ENCODE peak calls at places on chromosomes 7 and 10, in four cellular contexts. D, G, F and P are unnamed samples.

GRCh38 chr7:102912742-102913141 is at the start of gene LRRC17:
- DNase-seq in D (peak), G (no peak), F (no peak), P (no peak)

GRCh38 chr7:42096681-42097637 is 140.1 kb downstream of the GLI3 start:
- DNase-seq in D (peak), G (no peak), F (no peak), P (no peak)

GRCh38 chr10:63629363-63630084 is 108.3 kb downstream of the REEP3 start:
- DNase-seq in D (peak), G (peak), F (peak), P (peak)

GRCh38 chr7:69445549-69445948 is 152.7 kb upstream of the AUTS2 start:
- DNase-seq in D (no peak), G (no peak), F (no peak), P (no peak)

GRCh38 chr10:4280481-4281206 is 495.6 kb upstream of the KLF6 start:
- DNase-seq in D (no peak), G (no peak), F (no peak), P (no peak)

GRCh38 chr7:136687693-136688322 is 180.6 kb upstream of the CHRM2 start:
- DNase-seq in D (no peak), G (no peak), F (no peak), P (peak)

GRCh38 chr7:54955296-54955695 is 63.5 kb upstream of the EGFR start:
- DNase-seq in D (no peak), G (no peak), F (no peak), P (no peak)

GRCh38 chr10:100730739-100731602 is 14.4 kb upstream of the PAX2 start:
- DNase-seq in D (no peak), G (peak), F (no peak), P (no peak)

GRCh38 chr7:35604595-35604994 is 90.3 kb downstream of the HERPUD2 start:
- DNase-seq in D (no peak), G (no peak), F (no peak), P (no peak)

GRCh38 chr7:44638611-44639557 is 32.5 kb downstream of the OGDH start:
- DNase-seq in D (no peak), G (peak), F (peak), P (peak)

GRCh38 chr7:130242198-130243014 is 24.3 kb upstream of the CPA2 start:
- DNase-seq in D (peak), G (peak), F (peak), P (peak)

GRCh38 chr7:134364619-134365037 is 47.9 kb upstream of the SLC35B4 start:
- DNase-seq in D (no peak), G (peak), F (no peak), P (no peak)

DNA sequence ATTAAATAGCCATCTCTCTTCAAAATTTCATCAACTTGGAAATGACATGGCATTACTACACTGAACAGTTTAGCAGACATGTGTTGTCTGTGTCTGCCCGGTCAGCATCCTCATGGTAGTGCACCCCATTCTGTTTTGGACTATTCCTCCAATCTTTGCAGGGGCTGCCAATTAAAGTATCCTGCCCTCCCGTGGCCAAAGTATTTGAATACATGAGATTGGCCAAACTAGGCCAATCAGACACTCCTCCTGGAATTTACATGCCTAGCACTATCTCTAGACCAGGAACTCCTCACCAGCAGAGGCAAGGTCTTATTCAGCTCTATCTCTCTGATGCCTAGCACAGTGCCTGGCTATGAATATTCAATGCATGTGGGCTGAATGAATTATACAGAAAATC is 4.4 kb downstream of the SHTN1 start:
- DNase-seq in D (no peak), G (no peak), F (no peak), P (no peak)
- TF ChIP-seq CTCF in D (no peak), G (no peak), F (no peak), P (no peak)

DNA sequence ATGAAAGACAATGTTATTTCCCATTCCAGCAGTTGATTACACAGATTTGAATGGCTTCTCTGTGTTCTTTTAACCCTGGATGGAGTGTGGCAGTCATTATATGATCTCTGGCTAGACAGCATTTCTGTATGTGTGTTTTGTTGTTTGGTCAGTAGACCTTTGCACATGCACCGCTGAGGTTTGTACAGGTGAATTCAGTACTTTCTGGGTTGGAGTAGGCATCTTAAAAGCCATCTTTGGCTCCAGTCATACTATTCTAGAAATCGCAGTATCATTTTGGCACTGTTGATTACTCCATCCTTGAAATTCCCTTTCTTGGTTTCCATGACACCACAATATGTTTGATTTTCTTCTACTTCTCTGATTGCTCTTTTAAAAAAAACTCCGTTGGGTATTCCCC is 29.9 kb downstream of the TAS2R41 start:
- DNase-seq in D (no peak), G (no peak), F (no peak), P (no peak)
- TF ChIP-seq CTCF in D (no peak), G (no peak), F (no peak), P (no peak)

DNA sequence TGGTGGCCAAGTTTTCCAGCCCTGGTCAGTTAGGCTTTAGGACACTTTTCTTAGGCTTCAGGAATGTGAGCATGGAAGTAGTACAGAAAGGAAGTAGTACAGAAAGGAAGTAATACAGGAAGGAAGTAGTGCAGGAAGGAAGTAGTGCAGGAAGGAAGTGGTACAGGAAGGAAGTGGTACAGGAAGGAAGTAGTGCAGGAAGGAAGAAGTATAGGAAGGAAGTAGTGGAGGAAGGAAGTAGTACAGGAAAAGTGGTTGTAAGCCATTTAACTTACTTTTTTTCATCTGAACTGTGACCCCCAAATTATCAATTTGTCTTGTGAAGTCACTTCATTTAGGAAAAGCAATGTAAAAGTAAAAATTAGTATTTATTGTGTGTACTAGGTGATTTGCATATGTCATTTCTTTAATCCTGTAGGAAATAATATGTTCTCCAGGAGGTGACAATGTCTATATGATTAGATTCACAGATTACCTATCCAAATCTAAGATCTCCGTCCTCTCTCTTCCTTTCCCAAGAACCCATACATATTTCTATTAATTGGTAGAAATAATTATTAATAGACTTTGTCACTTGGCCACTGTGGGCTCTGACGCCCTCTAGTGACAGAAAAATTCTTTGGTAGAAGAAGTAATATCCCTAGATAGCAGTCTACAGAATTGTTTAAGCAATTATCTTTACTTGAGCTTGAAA is 3.9 kb upstream of the FAS start:
- DNase-seq in D (peak), G (peak), F (no peak), P (no peak)
- TF ChIP-seq CTCF in D (peak), G (peak), F (peak), P (peak)

GRCh38 chr10:96122824-96123223 is 7.3 kb upstream of the ZNF518A start:
- DNase-seq in D (no peak), G (no peak), F (no peak), P (no peak)

GRCh38 chr10:96124230-96125141 is 5.6 kb upstream of the ZNF518A start:
- DNase-seq in D (peak), G (peak), F (peak), P (peak)

DNA sequence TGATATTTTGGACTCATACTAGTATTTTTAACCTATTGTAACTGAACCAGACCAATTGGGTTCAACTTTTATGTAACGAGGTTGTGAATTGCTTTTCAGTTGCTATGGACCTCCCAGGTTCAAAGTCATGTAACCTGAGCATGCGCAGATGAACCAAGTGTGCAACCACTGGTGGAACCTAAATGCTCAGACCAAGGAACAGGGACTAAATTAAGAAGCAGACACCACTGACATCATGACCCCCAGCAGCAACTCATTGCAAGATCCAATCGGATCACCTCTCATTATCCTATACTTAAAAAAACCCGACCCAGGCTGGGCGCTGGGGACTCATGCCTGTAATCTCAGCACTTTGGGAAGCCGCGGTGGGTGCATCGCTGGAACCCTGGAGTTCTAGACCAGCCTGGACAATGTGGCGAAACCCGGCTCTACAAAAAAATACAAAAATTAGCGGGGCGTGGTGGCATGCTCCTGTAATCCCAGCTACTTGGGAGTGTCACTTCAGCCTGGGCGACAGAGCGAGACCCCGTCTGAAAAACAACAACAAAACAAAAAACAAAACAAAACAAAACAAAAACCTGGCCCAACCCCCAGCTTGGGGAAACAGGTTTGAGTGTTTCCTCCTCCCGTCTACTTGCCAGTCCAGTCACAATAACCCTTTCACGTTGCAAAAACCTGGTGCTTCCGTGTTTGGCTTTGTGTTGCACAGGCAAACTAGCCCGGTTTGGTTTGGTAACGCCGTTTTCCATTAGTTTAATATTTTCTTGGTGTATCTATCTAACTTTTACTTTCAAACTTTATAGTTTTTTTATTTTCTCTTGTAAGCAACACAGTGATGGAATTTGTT is 11.3 kb upstream of the ZNF518A start:
- DNase-seq in D (no peak), G (no peak), F (no peak), P (no peak)
- TF ChIP-seq CTCF in D (no peak), G (no peak), F (no peak), P (no peak)

GRCh38 chr7:23185980-23186379 is 4.1 kb downstream of the NUP42 start:
- DNase-seq in D (no peak), G (no peak), F (no peak), P (no peak)

GRCh38 chr7:23183279-23184012 is 1.6 kb downstream of the NUP42 start:
- DNase-seq in D (no peak), G (no peak), F (no peak), P (no peak)

GRCh38 chr7:23181684-23182553 is at the start of gene NUP42:
- DNase-seq in D (peak), G (peak), F (peak), P (peak)

GRCh38 chr7:23184291-23184690 is 2.4 kb downstream of the NUP42 start:
- DNase-seq in D (no peak), G (no peak), F (no peak), P (no peak)

DNA sequence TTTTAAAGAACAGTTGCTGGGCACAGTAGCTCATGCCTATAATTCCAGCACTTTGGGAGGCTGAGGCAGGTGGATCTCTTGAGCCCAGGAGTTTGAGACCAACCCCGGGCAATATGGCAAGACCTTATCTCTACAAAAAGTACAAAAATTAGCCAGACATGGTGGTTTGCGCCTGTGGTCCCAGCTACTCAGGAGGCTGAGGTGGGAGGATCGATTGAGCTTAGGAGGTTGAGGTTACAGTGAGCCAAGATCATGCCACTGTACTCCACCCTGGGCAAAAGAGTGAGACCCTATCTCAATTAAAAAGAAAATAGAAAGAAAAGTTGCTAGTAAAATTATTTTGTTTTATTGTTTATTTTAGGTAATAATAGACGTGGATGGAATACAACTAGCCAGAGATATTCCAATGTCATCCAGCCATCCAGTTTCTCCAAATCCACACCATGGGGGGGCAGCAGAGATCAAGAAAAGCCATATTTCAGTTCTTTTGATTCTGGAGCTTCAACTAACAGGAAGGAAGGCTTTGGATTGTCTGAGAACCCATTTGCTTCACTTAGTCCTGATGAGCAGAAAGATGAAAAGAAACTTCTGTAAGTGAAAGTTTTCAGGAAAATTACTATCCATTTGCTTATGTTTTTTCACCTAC is 3.0 kb downstream of the NUP42 start:
- DNase-seq in D (peak), G (no peak), F (no peak), P (peak)
- TF ChIP-seq CTCF in D (peak), G (no peak), F (peak), P (peak)

GRCh38 chr7:111098926-111099250 is 8.0 kb downstream of the LRRN3 start:
- DNase-seq in D (no peak), G (no peak), F (no peak), P (no peak)

GRCh38 chr7:111094387-111094786 is 3.5 kb downstream of the LRRN3 start:
- DNase-seq in D (no peak), G (no peak), F (no peak), P (no peak)

GRCh38 chr7:111096997-111097396 is 6.1 kb downstream of the LRRN3 start:
- DNase-seq in D (no peak), G (no peak), F (no peak), P (no peak)

GRCh38 chr7:111101856-111102646 is 11.1 kb downstream of the LRRN3 start:
- DNase-seq in D (no peak), G (no peak), F (no peak), P (no peak)

GRCh38 chr7:111098011-111098925 is 7.3 kb downstream of the LRRN3 start:
- DNase-seq in D (peak), G (no peak), F (no peak), P (peak)
- TF ChIP-seq CTCF in D (peak), G (no peak), F (peak), P (no peak)

DNA sequence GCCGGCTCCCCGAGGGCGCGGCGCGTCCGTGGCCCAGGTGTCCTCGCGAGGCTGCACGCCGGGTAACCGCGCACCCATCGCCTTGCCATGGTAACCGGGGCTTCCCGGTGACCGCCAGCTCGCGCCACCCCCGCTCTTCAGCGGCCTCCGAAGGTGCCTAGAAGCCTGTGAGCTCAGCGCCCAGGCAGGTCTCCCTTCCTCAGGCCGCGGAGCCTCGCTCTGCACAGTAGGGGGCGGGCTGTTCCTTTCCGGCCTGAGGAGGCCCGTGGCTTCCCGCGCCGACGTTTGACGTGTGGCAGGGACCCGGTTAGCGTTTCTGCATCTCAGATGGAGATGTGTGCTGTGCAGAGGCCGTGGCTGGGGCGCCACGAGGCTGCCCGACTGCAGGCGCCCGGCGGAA is 117.1 kb downstream of the DYNC2I1 start:
- DNase-seq in D (peak), G (no peak), F (no peak), P (no peak)
- TF ChIP-seq CTCF in D (peak), G (no peak), F (peak), P (no peak)

GRCh38 chr10:15879058-15879457 is 18.8 kb upstream of the MINDY3 start:
- DNase-seq in D (peak), G (no peak), F (no peak), P (no peak)
- TF ChIP-seq CTCF in D (peak), G (no peak), F (peak), P (peak)

GRCh38 chr10:60006046-60006445 is 99.7 kb upstream of the CCDC6 start:
- DNase-seq in D (no peak), G (no peak), F (no peak), P (no peak)

GRCh38 chr10:60003709-60004191 is 97.4 kb upstream of the CCDC6 start:
- DNase-seq in D (no peak), G (no peak), F (no peak), P (no peak)

GRCh38 chr10:60009316-60009715 is 103.0 kb upstream of the CCDC6 start:
- DNase-seq in D (no peak), G (no peak), F (no peak), P (no peak)

DNA sequence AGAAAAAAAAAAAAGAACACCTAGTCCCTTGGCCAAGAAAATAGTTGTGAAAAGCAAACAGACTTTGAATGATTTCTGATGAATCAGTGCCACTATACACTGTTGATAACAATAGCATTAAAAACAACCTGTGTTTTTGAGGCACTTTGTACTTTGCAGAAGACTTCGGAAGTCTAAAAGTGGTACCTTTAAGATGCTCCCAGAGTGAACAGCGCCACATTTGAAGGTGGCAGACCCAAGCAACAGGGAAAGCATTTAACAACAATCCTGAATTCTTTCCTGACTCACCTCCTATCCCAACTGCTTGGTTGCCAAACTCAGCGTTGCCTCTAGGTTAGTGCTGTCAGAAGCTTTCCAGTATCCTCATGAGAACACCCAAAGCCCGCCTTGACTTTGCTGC is 102.5 kb upstream of the CCDC6 start:
- DNase-seq in D (no peak), G (no peak), F (no peak), P (no peak)
- TF ChIP-seq CTCF in D (no peak), G (no peak), F (no peak), P (no peak)

GRCh38 chr7:153190452-153190851 is 430.9 kb downstream of the ACTR3B start:
- DNase-seq in D (peak), G (no peak), F (no peak), P (peak)

GRCh38 chr7:153190986-153191385 is 431.4 kb downstream of the ACTR3B start:
- DNase-seq in D (no peak), G (no peak), F (no peak), P (no peak)

GRCh38 chr7:153188161-153188560 is 428.6 kb downstream of the ACTR3B start:
- DNase-seq in D (no peak), G (no peak), F (no peak), P (no peak)

GRCh38 chr7:153188630-153189029 is 429.1 kb downstream of the ACTR3B start:
- DNase-seq in D (no peak), G (no peak), F (no peak), P (no peak)

GRCh38 chr7:153193144-153193595 is 433.6 kb downstream of the ACTR3B start:
- DNase-seq in D (peak), G (no peak), F (peak), P (peak)
- TF ChIP-seq CTCF in D (no peak), G (peak), F (peak), P (peak)